ENCODE peak calls at places on chromosomes 6 and 20, in six cellular contexts. L, Q, I, S, V and N are unnamed samples. For H3K4me1, the result is how much of the 10 kb centered on the place peaks cover.

GRCh38 chr6:52877168-52877567 is 32.3 kb downstream of the GSTA3 start:
- DNase-seq in S (no peak), I (peak), V (no peak), L (peak), Q (peak), N (no peak)

GRCh38 chr6:64040118-64040517 is 404.5 kb downstream of the PHF3 start:
- DNase-seq in Q (no peak), I (peak), L (no peak), S (no peak), V (no peak), N (no peak)

GRCh38 chr20:47622118-47622665 is 120.5 kb downstream of the NCOA3 start:
- DNase-seq in Q (no peak), S (no peak), V (no peak), I (peak), L (no peak), N (no peak)

GRCh38 chr6:66558189-66558588 is 851.2 kb upstream of the EYS start:
- DNase-seq in V (no peak), I (no peak), L (peak), Q (no peak), S (no peak), N (no peak)

GRCh38 chr6:23650676-23651075 is 475.3 kb upstream of the NRSN1 start:
- DNase-seq in L (no peak), V (no peak), I (no peak), Q (no peak), S (no peak), N (no peak)

GRCh38 chr6:134826889-134827737 is 122.8 kb downstream of the ALDH8A1 start:
- DNase-seq in V (no peak), S (no peak), L (no peak), I (peak), Q (no peak), N (no peak)

GRCh38 chr6:42200035-42200434 is 5.3 kb upstream of the GUCA1B start:
- DNase-seq in L (peak), Q (no peak), V (no peak), S (no peak), I (peak), N (no peak)

GRCh38 chr6:113690255-113690956 is 166.7 kb upstream of the MARCKS start:
- DNase-seq in S (no peak), V (no peak), Q (no peak), I (peak), L (peak), N (peak)

GRCh38 chr6:63441266-63441956 is 121.6 kb upstream of the LGSN start:
- DNase-seq in L (peak), S (peak), I (no peak), V (peak), Q (no peak), N (no peak)

GRCh38 chr20:1336699-1337387 is 7.9 kb upstream of the SDCBP2 start:
- DNase-seq in L (no peak), Q (no peak), V (no peak), S (peak), I (no peak), N (peak)

GRCh38 chr6:170454512-170455285 is 98.4 kb downstream of the PSMB1 start:
- DNase-seq in S (no peak), I (no peak), Q (no peak), V (no peak), L (no peak), N (no peak)

GRCh38 chr6:141218583-141218982 is 914.1 kb upstream of the GJE1 start:
- DNase-seq in V (no peak), Q (no peak), L (no peak), S (no peak), I (no peak), N (no peak)

GRCh38 chr6:1334725-1335124 is 22.8 kb downstream of the FOXQ1 start:
- DNase-seq in S (no peak), L (no peak), V (no peak), I (no peak), Q (no peak), N (no peak)

GRCh38 chr6:85078071-85078470 is 313.7 kb upstream of the TBX18 start:
- DNase-seq in I (peak), Q (peak), L (peak), S (no peak), V (peak), N (peak)

GRCh38 chr20:59149678-59150504 is 13.7 kb upstream of the ZNF831 start:
- DNase-seq in S (no peak), V (no peak), Q (no peak), I (no peak), L (no peak), N (no peak)

GRCh38 chr6:109772961-109773431 is 81.9 kb downstream of the FIG4 start:
- DNase-seq in I (peak), Q (no peak), L (no peak), S (no peak), V (no peak), N (no peak)

GRCh38 chr6:106339334-106340029 is 13.9 kb upstream of the ATG5 start:
- DNase-seq in V (peak), Q (peak), L (peak), S (peak), I (peak), N (peak)

GRCh38 chr6:154930490-154930889 is 64.6 kb upstream of the TIAM2 start:
- DNase-seq in L (no peak), Q (no peak), S (no peak), I (no peak), V (no peak), N (no peak)

GRCh38 chr6:138526822-138527235 is 27.5 kb upstream of the NHSL1 start:
- DNase-seq in I (no peak), V (no peak), Q (no peak), L (no peak), S (no peak), N (no peak)

GRCh38 chr6:27592481-27593199 is 119.7 kb upstream of the ZNF184 start:
- DNase-seq in S (peak), V (peak), I (peak), Q (no peak), L (peak), N (peak)

GRCh38 chr20:22836877-22837276 is 198.2 kb upstream of the SSTR4 start:
- DNase-seq in Q (no peak), L (peak), S (no peak), V (peak), I (no peak), N (no peak)

DNA sequence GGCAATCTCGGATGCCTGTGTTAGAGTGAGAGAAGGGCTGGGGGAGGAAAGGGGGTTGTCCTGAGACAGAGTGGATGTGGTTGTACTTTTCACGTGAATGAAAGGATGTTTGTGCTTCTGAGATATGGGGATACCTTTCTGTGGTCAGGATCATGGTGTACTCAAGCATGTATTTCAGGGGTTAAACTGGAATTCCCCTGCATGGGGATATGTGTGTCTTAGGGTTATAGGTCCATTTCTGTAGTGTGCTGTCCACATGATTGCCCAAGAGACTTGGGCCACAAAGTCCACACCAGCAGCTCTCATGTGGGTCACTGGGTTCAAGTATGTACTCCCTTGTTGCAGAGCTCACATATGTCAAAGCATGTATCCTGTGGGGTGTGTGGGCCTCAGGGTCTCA is 10.5 kb downstream of the SYNGAP1 start:
- DNase-seq in S (no peak), I (no peak), Q (no peak), V (no peak), L (no peak), N (no peak)
- H3K4me2 ChIP-seq in S (peak), I (no peak), Q (peak), V (peak), L (peak), N (no peak)

GRCh38 chr6:153673750-153674149 is 365.3 kb upstream of the OPRM1 start:
- DNase-seq in I (no peak), L (no peak), S (no peak), Q (no peak), V (no peak), N (no peak)
- TF ChIP-seq POLR2A in I (no peak), L (no peak), S (no peak), Q (no peak), V (no peak), N (no peak)

GRCh38 chr6:111605100-111605748 is 454 bp downstream of the TRAF3IP2 start:
- DNase-seq in Q (no peak), V (peak), S (peak), L (peak), I (peak), N (peak)
- H3K4me1 ChIP-seq in Q (under half), V (under half), S (under half), L (under half), I (under half), N (half or more)

GRCh38 chr20:50744143-50744792 is 12.9 kb downstream of the PARD6B start:
- DNase-seq in L (peak), V (peak), Q (peak), S (peak), I (peak), N (peak)
- H3K4me2 ChIP-seq in L (peak), V (peak), Q (peak), S (no peak), I (peak), N (no peak)

GRCh38 chr6:161272600-161273355 is 1.1 kb downstream of the AGPAT4 start:
- DNase-seq in I (peak), V (no peak), Q (peak), L (no peak), S (no peak), N (peak)

GRCh38 chr6:161271343-161272019 is 2.4 kb downstream of the AGPAT4 start:
- DNase-seq in S (no peak), I (no peak), L (no peak), V (peak), Q (no peak), N (no peak)

GRCh38 chr6:161273356-161273751 is 507 bp downstream of the AGPAT4 start:
- DNase-seq in L (no peak), I (peak), Q (peak), V (peak), S (no peak), N (peak)

GRCh38 chr6:161274488-161274858 is 612 bp upstream of the AGPAT4 start:
- DNase-seq in I (no peak), S (no peak), Q (no peak), V (no peak), L (no peak), N (no peak)

GRCh38 chr6:161273752-161274487 is at the start of gene AGPAT4:
- DNase-seq in L (peak), V (peak), S (peak), Q (peak), I (peak), N (peak)
- TF ChIP-seq POLR2A in L (no peak), V (peak), S (peak), Q (no peak), I (peak), N (peak)

GRCh38 chr20:34010405-34010895 is 16.7 kb downstream of the RALY start:
- DNase-seq in S (no peak), I (no peak), Q (no peak), V (no peak), L (no peak), N (no peak)

GRCh38 chr20:34012735-34013134 is 19.0 kb downstream of the RALY start:
- DNase-seq in Q (no peak), I (no peak), L (no peak), V (no peak), S (no peak), N (no peak)

GRCh38 chr20:34011275-34011674 is 17.6 kb downstream of the RALY start:
- DNase-seq in I (no peak), V (peak), L (no peak), S (no peak), Q (no peak), N (no peak)

GRCh38 chr20:34013532-34013931 is 19.8 kb downstream of the RALY start:
- DNase-seq in S (no peak), V (no peak), L (no peak), I (no peak), Q (no peak), N (no peak)

DNA sequence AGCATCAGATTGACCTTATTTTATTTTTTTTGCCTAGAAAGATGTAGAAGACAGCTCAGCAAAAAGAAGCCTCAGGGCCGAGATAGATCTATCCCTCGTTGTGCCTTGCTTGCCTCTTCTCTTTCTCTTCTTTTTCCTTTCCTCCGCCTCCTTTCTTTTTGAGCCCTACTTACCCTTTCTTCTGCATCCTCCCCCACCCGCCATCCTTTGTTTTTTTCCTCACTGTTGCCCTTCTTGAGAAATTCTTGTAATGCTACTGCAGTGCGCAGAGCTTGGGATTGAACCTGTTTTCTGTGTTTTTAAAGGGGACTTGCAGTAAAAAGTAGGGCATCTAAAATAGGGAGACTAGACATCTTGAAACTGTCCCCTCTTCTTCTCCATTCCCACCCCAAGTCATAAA is 18.6 kb downstream of the RALY start:
- DNase-seq in Q (no peak), S (no peak), I (no peak), V (no peak), L (no peak), N (no peak)
- H3K4me1 ChIP-seq in Q (under half), S (under half), I (under half), V (under half), L (under half), N (under half)